ENCODE peak calls at places on chromosomes 11 and 22, in ten cellular contexts. One of them, this sample, is unnamed.

GRCh38 chr22:25193548-25193947 is 6.1 kb upstream of the CRYBB3 start:
- DNase-seq in uterus: no peak
- DNase-seq in left ventricle myocardium inferior: no peak
- DNase-seq in GM13976: no peak
- DNase-seq in AG09319: no peak
- DNase-seq in B cell: no peak
- DNase-seq in heart left ventricle: no peak
- DNase-seq in neural crest cell: peak; percentile 7
- DNase-seq in PC-3: no peak
- DNase-seq in tibial artery: no peak
- DNase-seq in this sample: no peak

GRCh38 chr11:61697093-61697492 is 16.9 kb downstream of the DAGLA start:
- DNase-seq in GM13976: no peak
- DNase-seq in neural crest cell: no peak
- DNase-seq in left ventricle myocardium inferior: no peak
- DNase-seq in uterus: no peak
- DNase-seq in B cell: no peak
- DNase-seq in PC-3: peak; percentile 98
- DNase-seq in heart left ventricle: no peak
- DNase-seq in tibial artery: no peak
- DNase-seq in AG09319: no peak
- DNase-seq in this sample: no peak

GRCh38 chr11:71136095-71136845 is 116.1 kb downstream of the SHANK2 start:
- DNase-seq in AG09319: no peak
- DNase-seq in uterus: no peak
- DNase-seq in GM13976: no peak
- DNase-seq in PC-3: no peak
- DNase-seq in B cell: no peak
- DNase-seq in heart left ventricle: no peak
- DNase-seq in neural crest cell: no peak
- DNase-seq in tibial artery: no peak
- DNase-seq in left ventricle myocardium inferior: no peak
- DNase-seq in this sample: no peak

GRCh38 chr11:304915-305833 is 2.4 kb upstream of the IFITM2 start:
- DNase-seq in tibial artery: no peak
- DNase-seq in PC-3: peak; percentile 66
- DNase-seq in neural crest cell: no peak
- DNase-seq in B cell: peak; percentile 81
- DNase-seq in heart left ventricle: peak; percentile 66
- DNase-seq in left ventricle myocardium inferior: peak; percentile 68
- DNase-seq in GM13976: peak; percentile 77
- DNase-seq in AG09319: peak; percentile 67
- DNase-seq in uterus: peak; percentile 83
- DNase-seq in this sample: peak; percentile 85

GRCh38 chr11:75371930-75372876 is 20.7 kb upstream of the ARRB1 start:
- DNase-seq in B cell: no peak
- DNase-seq in uterus: no peak
- DNase-seq in tibial artery: no peak
- DNase-seq in neural crest cell: no peak
- DNase-seq in heart left ventricle: no peak
- DNase-seq in left ventricle myocardium inferior: no peak
- DNase-seq in PC-3: peak; percentile 97
- DNase-seq in GM13976: no peak
- DNase-seq in AG09319: no peak
- DNase-seq in this sample: no peak

GRCh38 chr11:64799925-64800632 is 2.9 kb downstream of the MAP4K2 start:
- DNase-seq in AG09319: no peak
- DNase-seq in B cell: peak; percentile 38
- DNase-seq in neural crest cell: no peak
- DNase-seq in tibial artery: no peak
- DNase-seq in heart left ventricle: no peak
- DNase-seq in uterus: no peak
- DNase-seq in PC-3: no peak
- DNase-seq in GM13976: no peak
- DNase-seq in left ventricle myocardium inferior: no peak
- DNase-seq in this sample: no peak

GRCh38 chr11:115324569-115325432 is 179.4 kb downstream of the CADM1 start:
- DNase-seq in AG09319: peak; percentile 11
- DNase-seq in tibial artery: no peak
- DNase-seq in B cell: peak; percentile 10
- DNase-seq in neural crest cell: no peak
- DNase-seq in PC-3: peak; percentile 54
- DNase-seq in heart left ventricle: no peak
- DNase-seq in uterus: no peak
- DNase-seq in left ventricle myocardium inferior: no peak
- DNase-seq in GM13976: peak; percentile 38
- DNase-seq in this sample: peak; percentile 53

GRCh38 chr11:104813532-104813931 is 84.7 kb downstream of the CASP12 start:
- DNase-seq in neural crest cell: no peak
- DNase-seq in left ventricle myocardium inferior: no peak
- DNase-seq in uterus: no peak
- DNase-seq in GM13976: no peak
- DNase-seq in heart left ventricle: no peak
- DNase-seq in tibial artery: no peak
- DNase-seq in B cell: no peak
- DNase-seq in AG09319: no peak
- DNase-seq in PC-3: no peak
- DNase-seq in this sample: no peak

GRCh38 chr11:1458340-1459218 is 28.0 kb downstream of the MOB2 start:
- DNase-seq in neural crest cell: no peak
- DNase-seq in tibial artery: peak; percentile 96
- DNase-seq in uterus: peak; percentile 84
- DNase-seq in PC-3: peak; percentile 4
- DNase-seq in AG09319: no peak
- DNase-seq in heart left ventricle: peak; percentile 45
- DNase-seq in left ventricle myocardium inferior: peak; percentile 54
- DNase-seq in GM13976: no peak
- DNase-seq in B cell: no peak
- DNase-seq in this sample: no peak
- TF ChIP-seq CTCF in neural crest cell: peak; percentile 36
- TF ChIP-seq CTCF in tibial artery: peak; percentile 38
- TF ChIP-seq CTCF in uterus: peak; percentile 49
- TF ChIP-seq CTCF in PC-3: peak; percentile 55
- TF ChIP-seq CTCF in AG09319: no peak
- TF ChIP-seq CTCF in heart left ventricle: peak; percentile 18
- TF ChIP-seq CTCF in left ventricle myocardium inferior: peak; percentile 46
- TF ChIP-seq CTCF in GM13976: peak; percentile 21
- TF ChIP-seq CTCF in B cell: no peak
- TF ChIP-seq CTCF in this sample: no peak

GRCh38 chr11:69882270-69882608 is 63.0 kb upstream of the FGF3 start:
- DNase-seq in PC-3: no peak
- DNase-seq in left ventricle myocardium inferior: no peak
- DNase-seq in neural crest cell: no peak
- DNase-seq in tibial artery: no peak
- DNase-seq in B cell: no peak
- DNase-seq in heart left ventricle: no peak
- DNase-seq in GM13976: no peak
- DNase-seq in AG09319: no peak
- DNase-seq in uterus: no peak
- DNase-seq in this sample: no peak

GRCh38 chr11:69883292-69884255 is 64.4 kb upstream of the FGF3 start:
- DNase-seq in heart left ventricle: no peak
- DNase-seq in tibial artery: no peak
- DNase-seq in uterus: no peak
- DNase-seq in left ventricle myocardium inferior: no peak
- DNase-seq in PC-3: no peak
- DNase-seq in B cell: no peak
- DNase-seq in AG09319: no peak
- DNase-seq in GM13976: no peak
- DNase-seq in neural crest cell: no peak
- DNase-seq in this sample: no peak

GRCh38 chr11:69880041-69880802 is 61.0 kb upstream of the FGF3 start:
- DNase-seq in left ventricle myocardium inferior: peak; percentile 12
- DNase-seq in GM13976: no peak
- DNase-seq in AG09319: no peak
- DNase-seq in heart left ventricle: no peak
- DNase-seq in PC-3: no peak
- DNase-seq in neural crest cell: no peak
- DNase-seq in uterus: no peak
- DNase-seq in B cell: no peak
- DNase-seq in tibial artery: peak; percentile 45
- DNase-seq in this sample: no peak

GRCh38 chr11:69880803-69881445 is 61.7 kb upstream of the FGF3 start:
- DNase-seq in left ventricle myocardium inferior: peak; percentile 5
- DNase-seq in tibial artery: peak; percentile 39
- DNase-seq in heart left ventricle: no peak
- DNase-seq in AG09319: no peak
- DNase-seq in PC-3: no peak
- DNase-seq in GM13976: no peak
- DNase-seq in neural crest cell: no peak
- DNase-seq in B cell: no peak
- DNase-seq in uterus: no peak
- DNase-seq in this sample: no peak

DNA sequence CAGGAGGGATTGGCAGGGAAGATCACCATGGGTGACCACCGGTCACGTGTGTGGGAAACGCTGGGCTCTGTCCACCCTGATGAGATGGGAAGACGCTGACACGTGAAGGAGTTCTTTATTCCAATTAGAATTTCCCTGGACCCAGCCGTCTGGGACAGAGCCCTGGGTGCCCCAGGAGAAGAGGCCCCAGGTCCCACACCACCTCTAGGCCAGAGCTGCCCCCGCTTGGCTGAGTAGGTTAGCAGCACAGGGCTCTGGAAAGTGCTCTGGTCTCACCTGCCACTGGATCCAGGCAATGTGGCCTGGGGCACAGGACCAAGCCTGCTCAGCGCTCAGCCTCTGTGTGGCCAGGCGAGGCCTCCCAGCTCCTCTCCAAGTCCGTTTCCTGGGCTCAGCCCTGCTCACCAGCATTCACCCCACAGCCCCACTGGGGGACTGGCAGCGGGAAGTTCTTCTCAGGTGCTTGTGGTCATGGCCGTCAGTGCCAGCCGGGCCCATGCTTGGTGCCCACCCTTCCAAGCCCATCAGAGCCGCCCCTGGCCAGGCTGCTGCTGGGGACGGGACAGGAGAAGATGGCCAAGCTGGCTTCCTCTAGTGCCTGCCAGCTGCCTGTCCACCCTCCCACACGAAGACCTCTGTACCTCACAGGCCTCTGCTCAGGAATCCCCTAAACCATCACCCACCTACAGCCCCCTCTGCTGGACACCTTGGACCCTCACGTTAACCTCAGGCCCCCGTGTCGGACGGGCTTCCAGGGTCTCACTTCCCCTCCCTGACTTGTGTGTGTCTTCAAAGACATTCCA is 62.5 kb upstream of the FGF3 start:
- DNase-seq in AG09319: no peak
- DNase-seq in GM13976: no peak
- DNase-seq in tibial artery: no peak
- DNase-seq in PC-3: no peak
- DNase-seq in left ventricle myocardium inferior: peak; percentile 10
- DNase-seq in neural crest cell: peak; percentile 45
- DNase-seq in B cell: no peak
- DNase-seq in uterus: no peak
- DNase-seq in heart left ventricle: no peak
- DNase-seq in this sample: no peak
- TF ChIP-seq CTCF in AG09319: no peak
- TF ChIP-seq CTCF in GM13976: no peak
- TF ChIP-seq CTCF in tibial artery: no peak
- TF ChIP-seq CTCF in PC-3: peak; percentile 48
- TF ChIP-seq CTCF in left ventricle myocardium inferior: no peak
- TF ChIP-seq CTCF in neural crest cell: peak; percentile 37
- TF ChIP-seq CTCF in B cell: no peak
- TF ChIP-seq CTCF in uterus: no peak
- TF ChIP-seq CTCF in heart left ventricle: no peak
- TF ChIP-seq CTCF in this sample: no peak

DNA sequence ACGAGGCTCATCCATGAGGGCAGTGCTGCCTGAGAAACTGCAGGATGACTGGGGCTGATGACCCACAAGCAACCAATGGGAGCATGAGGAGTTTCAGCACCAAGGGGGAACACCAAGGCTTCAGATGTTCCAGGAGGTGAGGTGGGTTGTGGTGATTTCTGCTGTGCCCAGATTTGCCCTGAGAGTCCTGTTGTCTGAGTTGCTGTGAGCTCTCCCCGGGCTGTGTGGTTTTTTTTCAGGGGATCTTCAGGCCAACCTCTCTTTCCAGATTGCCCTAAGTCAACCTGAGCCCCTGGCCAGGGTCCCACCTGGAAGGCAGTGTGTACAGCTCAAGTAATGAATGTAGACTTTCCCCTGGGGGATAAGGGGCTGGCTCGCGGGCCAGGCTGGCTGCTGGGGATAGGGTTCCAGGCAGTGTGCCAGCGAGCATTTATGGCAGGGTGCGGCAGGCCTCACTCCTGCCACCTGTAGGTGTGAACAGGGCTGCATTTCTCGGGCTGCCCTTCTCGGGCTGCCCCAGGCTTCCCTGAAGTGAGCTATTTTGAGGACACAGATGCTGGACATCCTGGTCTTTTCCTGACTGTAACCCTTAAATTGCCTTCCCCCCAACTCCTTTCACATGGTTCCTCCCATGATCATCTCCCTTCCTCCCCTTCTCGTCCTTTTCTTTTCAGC is 9.8 kb downstream of the SLC22A6 start:
- DNase-seq in heart left ventricle: peak; percentile 53
- DNase-seq in neural crest cell: no peak
- DNase-seq in GM13976: no peak
- DNase-seq in uterus: no peak
- DNase-seq in B cell: no peak
- DNase-seq in AG09319: no peak
- DNase-seq in tibial artery: no peak
- DNase-seq in PC-3: peak; percentile 55
- DNase-seq in left ventricle myocardium inferior: peak; percentile 56
- DNase-seq in this sample: peak; percentile 34
- TF ChIP-seq CTCF in heart left ventricle: peak; percentile 59
- TF ChIP-seq CTCF in neural crest cell: peak; percentile 56
- TF ChIP-seq CTCF in GM13976: peak; percentile 37
- TF ChIP-seq CTCF in uterus: peak; percentile 35
- TF ChIP-seq CTCF in B cell: peak; percentile 29
- TF ChIP-seq CTCF in AG09319: peak; percentile 16
- TF ChIP-seq CTCF in tibial artery: no peak
- TF ChIP-seq CTCF in PC-3: peak; percentile 68
- TF ChIP-seq CTCF in left ventricle myocardium inferior: peak; percentile 63
- TF ChIP-seq CTCF in this sample: peak; percentile 14

DNA sequence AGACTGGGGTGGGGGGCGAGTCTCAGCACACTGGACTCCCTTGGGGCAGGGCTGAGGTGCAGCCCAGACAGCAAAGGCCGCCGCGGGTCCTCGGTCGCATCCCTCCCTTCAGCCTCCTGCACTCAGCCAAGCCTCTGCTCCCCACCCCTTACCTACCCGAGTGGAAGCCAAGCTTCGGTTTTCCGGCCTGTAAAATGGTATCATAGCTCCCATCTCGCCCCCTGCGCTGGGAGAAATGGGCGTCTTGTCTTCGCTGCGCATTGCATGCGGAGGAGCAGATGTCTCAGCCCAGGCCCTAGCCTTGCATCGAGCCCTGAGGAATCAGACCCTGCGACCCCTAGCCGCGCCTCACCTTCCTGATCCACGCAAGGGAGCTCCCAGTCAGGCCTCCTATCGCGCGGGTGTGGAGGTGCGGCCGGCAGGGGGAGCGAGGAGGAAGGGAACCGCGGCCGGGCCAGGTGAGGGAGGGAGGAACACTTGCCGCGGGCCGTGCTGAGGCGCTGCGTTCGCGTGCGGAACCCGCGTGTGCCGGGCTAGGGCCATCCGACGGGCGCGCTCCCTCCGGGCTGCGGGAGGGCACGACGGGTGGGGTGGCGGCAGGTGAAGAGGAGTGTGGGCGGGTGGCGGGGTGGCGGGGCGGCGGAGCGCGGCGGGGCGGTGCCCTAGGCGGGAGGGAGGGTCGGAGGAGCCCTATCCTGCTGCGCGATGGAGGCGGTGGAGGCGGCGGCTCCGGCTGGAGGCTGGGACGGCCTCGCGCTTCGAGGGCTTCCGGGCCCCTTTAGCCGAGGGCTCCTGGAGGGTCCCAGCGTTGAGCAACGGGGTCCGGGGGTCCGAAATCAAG is 4.1 kb upstream of the TBX1 start:
- DNase-seq in neural crest cell: no peak
- DNase-seq in GM13976: peak; percentile 86
- DNase-seq in tibial artery: no peak
- DNase-seq in uterus: peak; percentile 34
- DNase-seq in AG09319: no peak
- DNase-seq in PC-3: peak; percentile 66
- DNase-seq in left ventricle myocardium inferior: no peak
- DNase-seq in B cell: peak; percentile 93
- DNase-seq in heart left ventricle: no peak
- DNase-seq in this sample: peak; percentile 90
- TF ChIP-seq CTCF in neural crest cell: peak; percentile 64
- TF ChIP-seq CTCF in GM13976: peak; percentile 62
- TF ChIP-seq CTCF in tibial artery: peak; percentile 21
- TF ChIP-seq CTCF in uterus: peak; percentile 43
- TF ChIP-seq CTCF in AG09319: peak; percentile 40
- TF ChIP-seq CTCF in PC-3: peak; percentile 65
- TF ChIP-seq CTCF in left ventricle myocardium inferior: peak; percentile 55
- TF ChIP-seq CTCF in B cell: peak; percentile 51
- TF ChIP-seq CTCF in heart left ventricle: peak; percentile 29
- TF ChIP-seq CTCF in this sample: peak; percentile 62